ENCODE peak calls at places on chromosomes 12 and 14, in eight cellular contexts. R, C, K, M, Q, D, V and F are unnamed samples.

GRCh38 chr14:21098134-21098891 is at the start of gene ZNF219:
- DNase-seq in M (peak; percentile 75), V (peak; percentile 65), Q (peak; percentile 69), C (peak; percentile 68), K (peak; percentile 62), D (peak; percentile 86), R (peak; percentile 74), F (peak; percentile 54)

GRCh38 chr12:103915306-103915705 is 14.9 kb upstream of the HSP90B1 start:
- DNase-seq in C (no peak), Q (no peak), V (no peak), D (no peak), K (no peak), R (no peak), M (no peak), F (no peak)

GRCh38 chr14:96888158-96888557 is 91.0 kb downstream of the VRK1 start:
- DNase-seq in V (no peak), K (no peak), Q (no peak), D (no peak), R (no peak), M (no peak), C (no peak), F (no peak)

GRCh38 chr14:93234798-93235197 is 27.7 kb downstream of the UBR7 start:
- DNase-seq in Q (no peak), M (no peak), D (no peak), V (no peak), K (peak; percentile 24), R (peak; percentile 79), C (no peak), F (peak; percentile 89)

GRCh38 chr14:74528886-74529285 is 35.3 kb downstream of the ISCA2 start:
- DNase-seq in R (no peak), M (no peak), C (no peak), K (no peak), D (no peak), V (no peak), Q (no peak), F (no peak)

GRCh38 chr14:56333361-56334279 is 215.4 kb downstream of the PELI2 start:
- DNase-seq in V (no peak), K (peak; percentile 47), M (peak; percentile 43), Q (no peak), R (peak; percentile 9), D (no peak), C (no peak), F (peak; percentile 87)

GRCh38 chr14:37658174-37658573 is 62.7 kb downstream of the TTC6 start:
- DNase-seq in Q (no peak), V (no peak), C (no peak), M (no peak), R (no peak), K (no peak), D (no peak), F (no peak)

GRCh38 chr14:91108941-91109611 is 4.8 kb upstream of the DGLUCY start:
- DNase-seq in Q (no peak), K (peak; percentile 59), C (no peak), R (peak; percentile 29), M (no peak), D (no peak), V (peak; percentile 53), F (no peak)

GRCh38 chr12:49089831-49090773 is 4.5 kb downstream of the DHH start:
- DNase-seq in V (peak; percentile 52), Q (peak; percentile 50), M (peak; percentile 32), R (peak; percentile 42), K (peak; percentile 22), D (peak; percentile 87), C (peak; percentile 40), F (peak; percentile 43)

GRCh38 chr12:62656576-62657362 is 190.1 kb downstream of the MON2 start:
- DNase-seq in C (no peak), K (no peak), M (no peak), Q (no peak), R (no peak), D (no peak), V (no peak), F (no peak)

GRCh38 chr12:117188961-117189724 is 1.1 kb downstream of the FBXO21 start:
- DNase-seq in Q (no peak), M (peak; percentile 48), C (no peak), K (peak; percentile 12), D (no peak), V (no peak), R (peak; percentile 24), F (peak; percentile 70)

GRCh38 chr12:117192057-117192456 is 1.8 kb upstream of the FBXO21 start:
- DNase-seq in C (no peak), R (no peak), Q (no peak), K (peak; percentile 28), V (no peak), D (no peak), M (no peak), F (peak; percentile 57)

GRCh38 chr12:117189725-117190209 is 503 bp downstream of the FBXO21 start:
- DNase-seq in V (peak; percentile 57), C (peak; percentile 27), M (peak; percentile 52), D (peak; percentile 89), R (peak; percentile 42), Q (peak; percentile 36), K (peak; percentile 28), F (peak; percentile 35)

GRCh38 chr12:117190210-117190781 is at the start of gene FBXO21:
- DNase-seq in K (peak; percentile 88), D (peak; percentile 97), Q (peak; percentile 94), R (peak; percentile 84), C (peak; percentile 93), M (peak; percentile 96), V (peak; percentile 92), F (peak; percentile 66)

DNA sequence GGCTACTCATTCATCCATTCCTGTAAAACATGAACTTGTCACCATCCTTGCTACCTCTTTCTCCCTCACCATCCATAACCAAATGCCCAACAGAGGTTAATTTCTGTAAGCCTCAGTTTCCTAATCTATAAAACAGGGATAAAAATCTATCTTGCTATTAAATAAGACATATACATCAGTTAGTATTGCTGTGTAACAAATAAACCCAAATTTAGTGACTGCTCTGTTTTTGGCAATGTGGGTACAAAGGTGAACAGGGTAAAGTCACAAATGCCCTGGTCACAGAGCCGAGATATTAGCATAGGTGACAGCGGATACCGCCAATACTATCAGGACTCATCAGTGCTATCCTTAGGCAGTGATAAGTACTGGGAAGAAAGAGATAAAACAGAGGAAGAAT is 3.6 kb upstream of the FBXO21 start:
- DNase-seq in M (no peak), Q (no peak), R (no peak), K (no peak), V (no peak), D (no peak), C (no peak), F (no peak)
- H3K4me3 ChIP-seq in M (no peak overlapping the region), Q (no peak overlapping the region), R (no peak overlapping the region), K (no peak overlapping the region), V (no peak overlapping the region), D (no peak overlapping the region), C (no peak overlapping the region), F (no peak overlapping the region)

GRCh38 chr12:124682425-124683329 is 115.3 kb upstream of the NCOR2 start:
- DNase-seq in C (no peak), K (peak; percentile 26), V (no peak), M (no peak), Q (peak; percentile 26), D (no peak), R (no peak), F (no peak)

GRCh38 chr12:124681779-124682391 is 114.5 kb upstream of the NCOR2 start:
- DNase-seq in K (peak; percentile 52), C (peak; percentile 53), R (peak; percentile 32), D (no peak), M (no peak), V (no peak), Q (peak; percentile 84), F (peak; percentile 97)

GRCh38 chr12:124679047-124679446 is 111.6 kb upstream of the NCOR2 start:
- DNase-seq in D (no peak), V (no peak), C (no peak), M (no peak), Q (peak; percentile 11), K (no peak), R (no peak), F (no peak)

GRCh38 chr12:124679533-124680371 is 112.3 kb upstream of the NCOR2 start:
- DNase-seq in V (no peak), M (no peak), Q (peak; percentile 75), D (no peak), K (peak; percentile 38), C (peak; percentile 75), R (no peak), F (no peak)

DNA sequence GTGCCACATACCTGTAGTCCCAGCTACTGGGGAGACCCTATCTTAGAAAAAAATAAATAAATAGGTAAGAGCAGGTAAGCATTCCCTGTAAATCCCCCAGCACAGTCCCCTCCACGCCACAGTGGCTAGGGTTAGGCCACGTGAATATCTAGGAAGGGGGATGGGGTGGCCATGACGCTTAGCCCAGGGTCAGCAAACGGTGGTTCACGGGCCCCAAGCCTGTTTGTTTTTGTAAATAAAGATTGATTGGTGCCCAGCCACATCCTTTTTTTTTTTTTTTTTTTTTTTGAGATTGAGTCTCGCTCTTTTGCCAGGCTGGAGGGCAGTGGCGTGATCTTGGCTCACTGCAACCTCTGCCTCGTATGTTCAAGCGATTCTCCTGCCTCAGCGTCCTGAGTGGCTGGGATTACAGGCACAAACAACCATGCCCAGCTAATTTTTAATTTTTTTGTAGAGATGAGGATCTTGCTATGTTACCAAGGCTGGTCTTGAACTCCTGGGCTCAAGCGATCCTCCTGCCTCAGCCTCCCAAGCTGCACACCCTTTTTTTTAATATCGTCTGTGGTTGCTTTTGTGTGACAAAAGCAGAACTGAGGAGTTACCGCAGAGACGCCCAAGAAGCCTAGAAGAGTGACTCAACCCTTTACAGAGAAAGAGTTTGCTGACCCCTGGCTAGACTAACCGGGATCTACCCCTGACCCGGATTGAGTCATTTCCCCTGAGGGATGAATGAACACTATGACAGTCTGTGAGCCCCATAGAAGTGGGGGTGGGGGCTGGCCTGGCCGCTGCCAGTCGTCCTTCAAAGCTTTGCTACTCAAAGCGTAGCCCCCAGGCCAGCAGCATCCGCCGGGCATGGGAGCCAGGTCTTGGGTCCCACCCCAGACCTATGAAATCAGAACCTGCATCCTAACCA is 113.7 kb upstream of the NCOR2 start:
- DNase-seq in R (peak; percentile 97), D (no peak), K (peak; percentile 79), Q (peak; percentile 76), V (peak; percentile 71), C (peak; percentile 60), M (peak; percentile 66), F (peak; percentile 92)
- TF ChIP-seq CTCF in R (peak; percentile 34), D (peak; percentile 35), K (no peak), Q (peak; percentile 17), V (peak; percentile 24), C (peak; percentile 46), M (peak; percentile 33), F (peak; percentile 33)

DNA sequence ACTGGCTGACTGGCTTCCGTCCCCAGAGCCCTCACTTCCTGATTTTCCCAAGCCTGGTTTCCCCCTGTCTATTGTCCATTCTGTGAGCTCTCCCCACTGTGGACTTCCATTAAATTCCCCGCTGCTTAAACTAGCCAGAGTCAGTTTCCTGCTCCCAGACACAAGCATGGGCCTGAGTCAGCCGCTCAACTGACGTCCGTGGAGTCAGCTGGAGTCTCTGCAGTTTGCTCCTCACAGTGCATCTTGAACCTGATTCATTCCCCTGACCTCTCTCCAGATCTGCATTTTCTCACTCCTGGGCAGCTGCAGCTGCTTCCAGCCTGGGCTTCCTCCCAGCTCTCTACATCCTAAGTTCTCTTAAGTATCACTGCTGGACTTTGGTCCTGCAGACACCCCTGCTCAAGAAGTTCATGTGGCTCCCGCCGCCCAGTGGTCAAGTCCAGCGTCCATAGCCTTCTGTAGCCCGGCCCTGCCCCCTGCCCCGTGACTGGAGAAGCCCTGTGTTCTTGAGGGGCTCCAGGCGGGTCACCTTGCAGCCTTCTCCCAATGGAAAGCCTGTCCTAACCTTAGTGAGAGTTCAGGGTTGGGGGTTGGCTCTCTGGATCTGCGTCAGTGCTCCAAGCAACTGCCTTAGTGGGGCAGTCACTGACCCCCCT is 20.0 kb downstream of the NFKBIA start:
- DNase-seq in K (peak; percentile 61), D (no peak), R (no peak), M (peak; percentile 79), Q (peak; percentile 79), V (no peak), C (peak; percentile 62), F (peak; percentile 98)
- H3K4me3 ChIP-seq in K (no peak overlapping the region), D (no peak overlapping the region), R (no peak overlapping the region), M (no peak overlapping the region), Q (no peak overlapping the region), V (no peak overlapping the region), C (no peak overlapping the region), F (no peak overlapping the region)

GRCh38 chr14:105398044-105398725 is at the start of gene TEX22:
- DNase-seq in Q (peak; percentile 96), V (peak; percentile 94), M (peak; percentile 94), C (peak; percentile 96), D (peak; percentile 98), R (peak; percentile 26), K (peak; percentile 88), F (peak; percentile 63)
- TF ChIP-seq CTCF in Q (peak; percentile 49), V (peak; percentile 35), M (peak; percentile 27), C (peak; percentile 32), D (peak; percentile 45), R (no peak), K (no peak), F (no peak)